ENCODE peak calls at places on chromosomes 1 and 21, in seven cellular contexts. One of them, this sample, is unnamed.

GRCh38 chr1:201640624-201641023 is 101.7 kb downstream of the NAV1 start:
- DNase-seq in HCT116: no peak
- DNase-seq in omental fat pad: no peak
- DNase-seq in Panc1: no peak
- DNase-seq in body of pancreas: no peak
- DNase-seq in neural crest cell: no peak
- DNase-seq in H9: no peak
- DNase-seq in this sample: no peak

GRCh38 chr1:75640137-75640536 is 29.2 kb upstream of the SLC44A5 start:
- DNase-seq in HCT116: no peak
- DNase-seq in omental fat pad: no peak
- DNase-seq in Panc1: no peak
- DNase-seq in body of pancreas: no peak
- DNase-seq in neural crest cell: no peak
- DNase-seq in H9: no peak
- DNase-seq in this sample: no peak

GRCh38 chr21:41426656-41427311 is 745 bp downstream of the MX1 start:
- DNase-seq in HCT116: no peak
- DNase-seq in omental fat pad: no peak
- DNase-seq in Panc1: no peak
- DNase-seq in body of pancreas: no peak
- DNase-seq in neural crest cell: no peak
- DNase-seq in H9: peak; percentile 33
- DNase-seq in this sample: peak; percentile 61

GRCh38 chr1:70486676-70487470 is 75.8 kb downstream of the CTH start:
- DNase-seq in HCT116: no peak
- DNase-seq in omental fat pad: no peak
- DNase-seq in Panc1: no peak
- DNase-seq in body of pancreas: peak; percentile 58
- DNase-seq in neural crest cell: no peak
- DNase-seq in H9: no peak
- DNase-seq in this sample: no peak

GRCh38 chr1:27144920-27145661 is 9.8 kb downstream of the SLC9A1 start:
- DNase-seq in HCT116: no peak
- DNase-seq in omental fat pad: no peak
- DNase-seq in Panc1: no peak
- DNase-seq in body of pancreas: no peak
- DNase-seq in neural crest cell: no peak
- DNase-seq in H9: no peak
- DNase-seq in this sample: no peak

GRCh38 chr1:211973541-211973940 is 61.8 kb downstream of the INTS7 start:
- DNase-seq in HCT116: no peak
- DNase-seq in omental fat pad: no peak
- DNase-seq in Panc1: no peak
- DNase-seq in body of pancreas: no peak
- DNase-seq in neural crest cell: no peak
- DNase-seq in H9: no peak
- DNase-seq in this sample: no peak

GRCh38 chr1:58933599-58933926 is 149.7 kb upstream of the JUN start:
- DNase-seq in HCT116: no peak
- DNase-seq in omental fat pad: no peak
- DNase-seq in Panc1: no peak
- DNase-seq in body of pancreas: no peak
- DNase-seq in neural crest cell: no peak
- DNase-seq in H9: no peak
- DNase-seq in this sample: no peak

GRCh38 chr1:222071313-222071886 is 329.5 kb upstream of the DUSP10 start:
- DNase-seq in HCT116: no peak
- DNase-seq in omental fat pad: no peak
- DNase-seq in Panc1: no peak
- DNase-seq in body of pancreas: no peak
- DNase-seq in neural crest cell: no peak
- DNase-seq in H9: no peak
- DNase-seq in this sample: no peak

DNA sequence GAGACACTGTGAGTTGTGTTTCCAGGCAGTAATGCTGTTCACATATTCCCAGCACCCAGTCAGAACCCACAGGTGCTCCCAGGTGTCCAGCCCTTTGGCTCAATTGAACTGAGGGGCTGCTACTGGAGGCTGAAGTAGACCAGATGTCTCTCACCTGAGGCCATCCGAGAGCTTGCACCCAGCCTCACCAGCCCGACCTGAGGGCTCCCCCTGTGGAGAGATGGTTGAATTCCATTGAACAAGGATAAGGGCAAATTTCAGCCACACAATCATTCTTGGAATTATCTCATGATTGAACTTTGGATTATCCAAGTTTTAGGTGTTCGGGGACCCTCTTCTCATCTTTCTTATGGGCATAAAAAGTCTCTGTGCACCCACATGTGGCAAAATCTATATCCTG is 52.1 kb downstream of the OBSCN start:
- DNase-seq in HCT116: no peak
- DNase-seq in omental fat pad: no peak
- DNase-seq in Panc1: no peak
- DNase-seq in body of pancreas: no peak
- DNase-seq in neural crest cell: no peak
- DNase-seq in H9: peak; percentile 48
- DNase-seq in this sample: no peak
- TF ChIP-seq CTCF in HCT116: peak; percentile 28
- TF ChIP-seq CTCF in omental fat pad: no peak
- TF ChIP-seq CTCF in Panc1: peak; percentile 51
- TF ChIP-seq CTCF in body of pancreas: no peak
- TF ChIP-seq CTCF in neural crest cell: peak; percentile 15
- TF ChIP-seq CTCF in H9: peak; percentile 63
- TF ChIP-seq CTCF in this sample: no peak

DNA sequence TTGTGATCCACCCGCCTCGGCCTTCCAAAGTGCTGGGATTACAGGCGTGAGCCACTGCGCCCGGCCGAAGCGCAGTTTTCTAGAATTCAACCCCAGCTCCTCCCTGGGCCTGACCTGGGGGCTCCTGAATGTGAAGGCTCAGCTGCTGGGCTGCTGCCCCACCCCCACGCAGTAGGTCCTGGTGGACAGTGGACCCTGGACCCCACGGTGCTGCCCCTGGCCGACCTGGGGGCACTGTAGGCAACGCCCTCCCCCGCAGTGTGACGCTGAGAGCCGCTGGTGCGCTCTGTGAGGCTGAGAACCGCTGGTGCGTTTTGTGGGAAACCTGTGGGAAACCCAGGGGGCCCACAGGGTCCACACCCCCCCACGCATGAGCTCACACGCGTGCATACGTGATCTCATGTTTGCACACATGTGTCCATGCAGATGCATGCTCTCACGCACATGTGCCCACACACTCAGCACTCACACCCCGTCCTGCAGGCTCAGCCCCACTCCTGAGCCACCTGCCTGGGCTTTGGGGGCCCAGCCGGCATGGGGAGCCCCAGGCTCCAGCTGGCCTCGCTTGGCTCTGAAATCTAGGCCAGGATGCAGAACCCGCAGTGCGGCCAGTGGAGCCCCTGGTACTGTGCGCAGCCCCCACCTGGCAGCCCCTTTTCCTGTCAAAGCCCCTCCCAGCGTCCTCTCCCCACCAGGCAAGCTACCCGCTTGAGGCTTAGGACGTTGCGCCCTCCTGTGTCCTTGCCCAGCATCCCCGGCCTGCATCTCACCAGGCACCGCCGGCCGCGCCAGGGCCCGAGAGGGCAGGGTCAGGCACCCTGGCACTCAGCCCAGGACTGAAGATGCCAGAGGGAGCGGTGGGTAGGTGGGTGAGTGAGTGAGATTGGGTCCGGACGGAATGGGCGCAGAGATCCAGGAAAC is 67.7 kb downstream of the COL18A1 start:
- DNase-seq in HCT116: no peak
- DNase-seq in omental fat pad: no peak
- DNase-seq in Panc1: no peak
- DNase-seq in body of pancreas: no peak
- DNase-seq in neural crest cell: no peak
- DNase-seq in H9: no peak
- DNase-seq in this sample: no peak
- TF ChIP-seq CTCF in HCT116: no peak
- TF ChIP-seq CTCF in omental fat pad: no peak
- TF ChIP-seq CTCF in Panc1: no peak
- TF ChIP-seq CTCF in body of pancreas: no peak
- TF ChIP-seq CTCF in neural crest cell: no peak
- TF ChIP-seq CTCF in H9: no peak
- TF ChIP-seq CTCF in this sample: no peak

GRCh38 chr21:45976666-45977335 is 4.8 kb upstream of the COL6A1 start:
- DNase-seq in HCT116: no peak
- DNase-seq in omental fat pad: no peak
- DNase-seq in Panc1: no peak
- DNase-seq in body of pancreas: no peak
- DNase-seq in neural crest cell: no peak
- DNase-seq in H9: peak; percentile 41
- DNase-seq in this sample: no peak
- TF ChIP-seq CTCF in HCT116: no peak
- TF ChIP-seq CTCF in omental fat pad: no peak
- TF ChIP-seq CTCF in Panc1: no peak
- TF ChIP-seq CTCF in body of pancreas: no peak
- TF ChIP-seq CTCF in neural crest cell: no peak
- TF ChIP-seq CTCF in H9: no peak
- TF ChIP-seq CTCF in this sample: no peak

GRCh38 chr1:86085741-86086411 is 70.7 kb downstream of the COL24A1 start:
- DNase-seq in HCT116: no peak
- DNase-seq in omental fat pad: no peak
- DNase-seq in Panc1: no peak
- DNase-seq in body of pancreas: no peak
- DNase-seq in neural crest cell: no peak
- DNase-seq in H9: no peak
- DNase-seq in this sample: no peak

GRCh38 chr1:86084998-86085397 is 71.6 kb downstream of the COL24A1 start:
- DNase-seq in HCT116: no peak
- DNase-seq in omental fat pad: no peak
- DNase-seq in Panc1: no peak
- DNase-seq in body of pancreas: no peak
- DNase-seq in neural crest cell: no peak
- DNase-seq in H9: no peak
- DNase-seq in this sample: no peak

GRCh38 chr1:86082183-86082582 is 74.4 kb downstream of the COL24A1 start:
- DNase-seq in HCT116: peak; percentile 7
- DNase-seq in omental fat pad: no peak
- DNase-seq in Panc1: no peak
- DNase-seq in body of pancreas: no peak
- DNase-seq in neural crest cell: no peak
- DNase-seq in H9: no peak
- DNase-seq in this sample: no peak
- TF ChIP-seq CTCF in HCT116: no peak
- TF ChIP-seq CTCF in omental fat pad: no peak
- TF ChIP-seq CTCF in Panc1: peak; percentile 36
- TF ChIP-seq CTCF in body of pancreas: no peak
- TF ChIP-seq CTCF in neural crest cell: peak; percentile 51
- TF ChIP-seq CTCF in H9: peak; percentile 52
- TF ChIP-seq CTCF in this sample: no peak

DNA sequence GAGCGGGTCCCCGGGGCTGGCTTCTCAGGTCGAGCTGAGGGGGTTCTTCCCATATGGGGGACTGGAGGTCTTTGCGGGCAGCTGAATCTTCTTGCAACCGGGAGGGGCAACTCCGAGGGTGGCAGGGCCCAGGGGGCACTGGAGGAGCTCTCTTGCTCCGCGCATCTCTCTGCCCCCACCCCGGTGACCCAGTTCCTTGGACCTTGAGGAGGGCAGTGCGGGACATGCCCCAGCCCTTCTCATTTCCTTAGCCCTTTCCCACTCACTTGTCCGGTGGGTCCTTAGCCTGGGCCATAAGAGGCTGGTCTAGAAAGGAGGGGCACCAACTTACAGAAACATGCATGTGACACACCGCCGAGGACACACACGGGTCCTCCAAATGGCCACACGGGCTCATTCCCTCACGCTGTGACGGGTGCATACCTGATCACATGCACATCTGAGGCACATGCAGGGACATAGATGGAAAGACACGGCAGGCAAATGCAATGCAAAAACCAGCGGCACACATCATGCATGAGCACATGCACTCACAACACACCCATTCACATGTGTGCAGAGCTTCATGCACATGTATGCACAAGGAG is 630 bp downstream of the HPCA start:
- DNase-seq in HCT116: no peak
- DNase-seq in omental fat pad: no peak
- DNase-seq in Panc1: no peak
- DNase-seq in body of pancreas: no peak
- DNase-seq in neural crest cell: no peak
- DNase-seq in H9: no peak
- DNase-seq in this sample: no peak
- TF ChIP-seq CTCF in HCT116: no peak
- TF ChIP-seq CTCF in omental fat pad: no peak
- TF ChIP-seq CTCF in Panc1: peak; percentile 50
- TF ChIP-seq CTCF in body of pancreas: no peak
- TF ChIP-seq CTCF in neural crest cell: no peak
- TF ChIP-seq CTCF in H9: no peak
- TF ChIP-seq CTCF in this sample: no peak

DNA sequence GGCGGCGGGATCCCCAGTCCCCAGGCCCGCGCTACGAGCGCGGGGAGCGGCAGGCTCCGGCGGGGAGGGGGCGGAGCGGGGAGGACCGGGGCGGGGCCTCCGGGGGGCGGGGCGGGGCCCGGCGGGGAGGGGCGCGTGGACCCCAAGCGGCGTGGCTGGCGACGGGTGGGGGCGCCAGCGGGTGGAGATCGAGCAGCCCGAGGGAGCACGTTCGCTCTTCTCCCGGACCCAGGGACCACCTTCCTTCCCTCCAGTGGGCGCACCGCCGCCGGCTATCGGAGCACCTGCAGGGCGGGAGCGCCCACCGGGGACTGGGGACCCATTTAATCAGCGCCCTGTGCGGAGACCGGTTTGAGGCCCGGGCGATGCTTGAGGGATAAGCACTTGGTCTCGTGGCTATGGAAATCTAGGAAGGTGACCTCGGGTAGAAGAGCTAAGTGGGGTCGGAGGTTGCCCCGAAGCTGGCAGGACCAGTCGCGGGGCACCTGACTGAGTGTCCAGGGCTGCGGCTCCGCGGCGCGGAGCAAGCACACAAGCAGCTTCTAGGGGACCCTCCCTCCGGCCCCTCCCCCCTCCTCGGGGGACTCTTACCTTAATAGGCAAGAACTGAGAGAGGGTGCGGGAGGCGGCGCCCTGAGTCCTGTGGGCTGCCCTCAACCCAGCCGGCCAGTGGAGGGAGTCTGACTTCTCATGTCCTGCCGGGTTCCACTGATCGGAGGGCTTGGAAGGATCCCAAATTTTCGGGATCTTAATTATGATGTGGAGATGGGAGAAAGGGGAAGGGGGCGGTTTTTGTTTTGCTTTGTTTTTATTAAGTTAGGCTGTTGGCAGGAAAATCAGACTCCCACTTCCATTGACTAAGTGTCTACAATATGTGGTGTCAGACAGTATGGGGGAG is at the start of gene TSPAN2:
- DNase-seq in HCT116: no peak
- DNase-seq in omental fat pad: no peak
- DNase-seq in Panc1: no peak
- DNase-seq in body of pancreas: peak; percentile 29
- DNase-seq in neural crest cell: peak; percentile 29
- DNase-seq in H9: peak; percentile 96
- DNase-seq in this sample: peak; percentile 51
- TF ChIP-seq CTCF in HCT116: no peak
- TF ChIP-seq CTCF in omental fat pad: no peak
- TF ChIP-seq CTCF in Panc1: no peak
- TF ChIP-seq CTCF in body of pancreas: no peak
- TF ChIP-seq CTCF in neural crest cell: peak; percentile 39
- TF ChIP-seq CTCF in H9: peak; percentile 57
- TF ChIP-seq CTCF in this sample: no peak